ENCODE peak calls at places on chromosomes 16 and 17, in six cellular contexts. I, H, X, T, V and O are unnamed samples.

GRCh38 chr17:49003557-49004511 is 6.6 kb downstream of the IGF2BP1 start:
- DNase-seq in I (no peak), H (no peak), X (peak), T (no peak), V (no peak), O (no peak)

GRCh38 chr17:2777242-2777867 is 18.9 kb upstream of the RAP1GAP2 start:
- DNase-seq in I (no peak), H (no peak), X (peak), T (no peak), V (no peak), O (no peak)

GRCh38 chr17:3448059-3448630 is 14.5 kb upstream of the OR1E2 start:
- DNase-seq in I (no peak), H (no peak), X (no peak), T (no peak), V (no peak), O (no peak)

GRCh38 chr17:35117984-35118383 is 1.7 kb downstream of the RAD51D start:
- DNase-seq in I (peak), H (no peak), X (no peak), T (no peak), V (no peak), O (no peak)

GRCh38 chr17:77995146-77995852 is 36.8 kb downstream of the TNRC6C start:
- DNase-seq in I (no peak), H (no peak), X (no peak), T (no peak), V (no peak), O (no peak)

GRCh38 chr17:18143044-18143936 is 34.7 kb downstream of the MYO15A start:
- DNase-seq in I (peak), H (no peak), X (peak), T (no peak), V (no peak), O (no peak)

GRCh38 chr16:57109500-57110105 is 17.2 kb downstream of the CPNE2 start:
- DNase-seq in I (no peak), H (no peak), X (no peak), T (no peak), V (no peak), O (no peak)

GRCh38 chr16:57904101-57904500 is 66.8 kb downstream of the CNGB1 start:
- DNase-seq in I (no peak), H (no peak), X (no peak), T (no peak), V (no peak), O (peak)

GRCh38 chr17:13931752-13932477 is 137.4 kb upstream of the COX10 start:
- DNase-seq in I (peak), H (no peak), X (no peak), T (no peak), V (peak), O (peak)